ENCODE peak calls at places on chromosomes 7 and 10, in nine cellular contexts. I is upper lobe of right lung, R is GM06990, H is colonic mucosa, V is brain microvascular endothelial cell, N is lower lobe of right lung, B is IMR-90, E is uterus, T is Peyer's patch. A is an unnamed sample.

GRCh38 chr7:19708397-19709248 is at the start of gene POLR1F:
- DNase-seq in I (peak), R (peak), H (peak), V (peak), N (peak), B (peak), E (peak), T (peak), A (peak)

GRCh38 chr10:125082881-125083575 is 77.3 kb downstream of the CTBP2 start:
- DNase-seq in I (peak), R (no peak), H (no peak), V (no peak), N (no peak), B (no peak), E (no peak), T (no peak), A (no peak)

GRCh38 chr10:99595770-99596465 is 24.3 kb downstream of the SLC25A28 start:
- DNase-seq in I (no peak), R (no peak), H (no peak), V (no peak), N (no peak), B (no peak), E (no peak), T (no peak), A (no peak)

GRCh38 chr7:33395340-33395739 is 266.0 kb downstream of the BBS9 start:
- DNase-seq in I (no peak), R (no peak), H (no peak), V (no peak), N (no peak), B (peak), E (no peak), T (no peak), A (no peak)

GRCh38 chr7:122803323-122803722 is 82.9 kb downstream of the CADPS2 start:
- DNase-seq in I (no peak), R (no peak), H (no peak), V (peak), N (no peak), B (no peak), E (no peak), T (no peak), A (no peak)

GRCh38 chr10:10623958-10624590 is 393.6 kb upstream of the CELF2 start:
- DNase-seq in I (no peak), R (no peak), H (no peak), V (no peak), N (no peak), B (no peak), E (no peak), T (no peak), A (no peak)

GRCh38 chr10:69612760-69613159 is 17.3 kb upstream of the FAM241B start:
- DNase-seq in I (no peak), R (no peak), H (no peak), V (no peak), N (no peak), B (no peak), E (no peak), T (no peak), A (no peak)

GRCh38 chr10:21030096-21030495 is 133.0 kb upstream of the NEBL start:
- DNase-seq in I (peak), R (no peak), H (no peak), V (peak), N (peak), B (no peak), E (no peak), T (no peak), A (no peak)

DNA sequence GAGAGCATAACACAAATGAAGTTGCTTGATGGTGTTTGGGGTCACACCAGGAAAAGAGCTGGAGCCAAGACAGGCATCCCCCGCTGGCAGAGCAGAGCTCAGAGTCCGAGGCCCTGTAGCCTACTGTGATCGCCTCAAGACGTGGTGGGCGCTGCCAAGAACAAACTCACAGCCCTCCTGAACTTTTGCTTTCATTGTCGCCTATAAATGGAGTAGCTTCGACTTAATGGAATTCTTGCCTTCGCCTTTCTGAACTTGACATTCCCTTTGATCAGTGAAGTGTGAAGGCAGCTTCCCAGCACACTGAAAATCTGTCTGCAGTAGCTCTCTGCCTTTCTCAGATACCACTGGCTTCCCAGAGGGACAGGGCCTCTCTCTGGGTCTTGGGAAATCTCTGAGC is 21.3 kb downstream of the CPXM2 start:
- DNase-seq in I (no peak), R (no peak), H (no peak), V (no peak), N (no peak), B (no peak), E (no peak), T (no peak), A (no peak)
- TF ChIP-seq CTCF in I (no peak), R (no peak), H (no peak), V (no peak), N (no peak), B (no peak), E (no peak), T (no peak), A (no peak)

DNA sequence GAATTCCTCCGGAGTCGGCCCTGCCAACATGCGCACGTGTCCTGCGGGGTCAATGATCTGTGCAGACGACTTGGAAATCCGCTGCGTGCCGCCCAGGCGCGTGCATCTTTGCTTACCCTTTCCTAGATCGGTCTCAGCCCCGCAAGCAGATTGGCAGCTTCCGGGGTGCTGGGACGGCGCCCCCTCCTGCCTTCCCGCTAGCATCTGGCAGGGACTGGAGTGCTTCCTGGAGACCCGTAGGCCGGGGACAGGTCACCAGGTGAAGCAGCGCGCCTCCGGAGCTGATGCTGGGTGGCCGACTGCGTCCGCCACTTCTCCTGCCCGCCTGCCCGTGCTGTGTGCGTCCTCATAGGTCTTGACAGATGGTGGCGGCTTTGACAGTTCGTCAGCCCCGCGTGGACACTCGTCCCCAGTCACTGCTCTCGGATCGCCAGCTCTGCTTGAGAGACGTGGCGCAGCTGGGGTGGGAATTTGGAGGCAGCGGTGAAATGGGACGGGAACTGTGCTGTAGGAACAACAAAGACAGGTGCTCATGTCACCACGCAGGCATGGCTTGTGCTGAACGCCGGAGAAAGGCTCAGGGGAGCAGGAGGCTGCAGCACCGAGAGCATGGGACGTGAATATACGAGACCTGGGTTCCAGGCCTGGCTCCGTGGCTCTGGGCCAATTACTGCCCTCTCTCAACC is 21.9 kb upstream of the KCNK18 start:
- DNase-seq in I (peak), R (peak), H (peak), V (no peak), N (peak), B (no peak), E (no peak), T (peak), A (no peak)
- TF ChIP-seq CTCF in I (peak), R (no peak), H (peak), V (no peak), N (peak), B (no peak), E (no peak), T (peak), A (no peak)

DNA sequence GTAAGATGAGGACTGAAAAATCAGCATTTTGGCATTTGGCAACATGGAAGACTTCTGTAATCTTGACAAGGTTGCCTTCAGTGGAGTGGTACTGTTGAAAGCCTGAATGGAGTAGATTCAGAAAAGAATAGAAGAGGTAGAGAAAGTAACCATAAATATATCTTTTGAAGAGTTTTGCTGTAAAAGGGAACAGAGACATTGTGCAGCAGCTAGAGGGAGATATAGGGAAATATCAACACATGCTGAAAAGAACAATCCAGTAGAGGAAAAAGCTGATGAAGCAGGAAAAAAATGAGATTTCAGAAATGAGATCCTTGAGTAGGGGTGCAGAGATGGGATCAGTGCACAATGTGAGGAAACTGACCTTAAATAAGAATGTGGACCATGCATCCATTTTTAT is 60.0 kb downstream of the RAPGEF5 start:
- DNase-seq in I (no peak), R (no peak), H (no peak), V (no peak), N (no peak), B (no peak), E (no peak), T (no peak), A (no peak)
- TF ChIP-seq CTCF in I (no peak), R (no peak), H (no peak), V (peak), N (no peak), B (peak), E (no peak), T (no peak), A (no peak)

DNA sequence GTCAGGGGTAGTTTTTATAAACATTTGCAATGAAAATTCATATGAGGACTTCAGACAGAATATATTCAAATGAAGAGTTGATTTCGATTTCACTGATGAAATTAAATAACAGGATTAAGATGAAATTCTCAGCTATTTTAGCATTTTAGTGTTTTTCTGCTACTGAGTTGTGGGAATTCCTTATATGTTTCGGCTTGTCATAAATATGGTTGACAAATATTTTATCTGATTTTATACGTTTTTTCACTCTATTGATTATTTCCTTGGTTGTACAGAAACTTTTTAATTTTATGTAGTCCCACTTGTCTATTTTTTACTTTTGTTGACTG is 14.6 kb upstream of the NME8 start:
- DNase-seq in I (no peak), R (no peak), H (no peak), V (no peak), N (no peak), B (no peak), E (no peak), T (no peak), A (no peak)
- TF ChIP-seq CTCF in I (no peak), R (no peak), H (no peak), V (no peak), N (no peak), B (no peak), E (no peak), T (no peak), A (no peak)

DNA sequence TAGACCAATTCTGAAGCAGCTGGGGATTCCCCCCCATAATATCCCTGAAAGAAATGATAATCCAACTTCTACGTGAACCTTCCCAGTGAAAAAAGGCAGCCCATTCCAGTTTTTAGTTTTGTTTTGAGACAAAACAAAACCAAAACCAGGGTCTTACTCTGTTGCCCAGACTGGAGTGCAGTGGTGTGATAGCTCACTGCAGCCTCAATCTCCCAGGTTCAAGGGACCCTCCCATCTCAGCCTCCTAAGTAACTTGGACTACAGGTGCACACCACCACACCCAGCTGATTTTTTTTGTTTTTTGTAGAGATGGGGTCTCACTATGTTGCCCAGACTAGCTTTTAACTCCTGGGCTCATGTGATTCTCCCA is 12.5 kb upstream of the ARPC1A start:
- DNase-seq in I (no peak), R (no peak), H (no peak), V (no peak), N (no peak), B (no peak), E (no peak), T (peak), A (no peak)
- TF ChIP-seq CTCF in I (no peak), R (no peak), H (peak), V (no peak), N (peak), B (no peak), E (no peak), T (no peak), A (no peak)

A was measured in omental fat pad.